ENCODE peak calls at places on chromosomes 11 and 22, in seven cellular contexts. S, O, L, P, M, W and G are unnamed samples.
A peak's percentile ranks its signal among the peaks of the same experiment; 100 is the strongest.

GRCh38 chr11:80914311-80914710 is 1473.5 kb upstream of the TENM4 start:
- DNase-seq in S (no peak), O (no peak), L (no peak), P (no peak), M (no peak), W (no peak), G (no peak)

GRCh38 chr11:122879785-122880184 is 2.8 kb upstream of the JHY start:
- DNase-seq in S (peak; percentile 20), O (no peak), L (no peak), P (no peak), M (peak; percentile 47), W (no peak), G (no peak)

GRCh38 chr11:104075091-104075490 is 38.7 kb downstream of the DDI1 start:
- DNase-seq in S (no peak), O (no peak), L (no peak), P (no peak), M (no peak), W (no peak), G (no peak)

GRCh38 chr11:48106166-48106565 is 110.4 kb upstream of the OR4B1 start:
- DNase-seq in S (no peak), O (no peak), L (no peak), P (no peak), M (no peak), W (no peak), G (no peak)

GRCh38 chr11:10042699-10043098 is 251.3 kb downstream of the SBF2 start:
- DNase-seq in S (no peak), O (no peak), L (no peak), P (no peak), M (no peak), W (no peak), G (no peak)

GRCh38 chr11:47714554-47715081 is 551 bp downstream of the AGBL2 start:
- DNase-seq in S (no peak), O (no peak), L (no peak), P (no peak), M (peak; percentile 6), W (peak; percentile 11), G (peak; percentile 17)

GRCh38 chr11:14237333-14237988 is 121.5 kb downstream of the RRAS2 start:
- DNase-seq in S (no peak), O (no peak), L (no peak), P (no peak), M (no peak), W (no peak), G (peak; percentile 68)

GRCh38 chr11:1303196-1303821 is 6.1 kb downstream of the TOLLIP start:
- DNase-seq in S (peak; percentile 45), O (no peak), L (peak; percentile 82), P (no peak), M (peak; percentile 57), W (no peak), G (no peak)

GRCh38 chr11:125903753-125904659 is at the start of gene DDX25:
- DNase-seq in S (peak; percentile 69), O (no peak), L (no peak), P (no peak), M (peak; percentile 85), W (no peak), G (peak; percentile 22)

GRCh38 chr11:19076744-19077589 is 16.4 kb upstream of the MRGPRX2 start:
- DNase-seq in S (peak; percentile 78), O (no peak), L (peak; percentile 79), P (peak; percentile 31), M (peak; percentile 65), W (peak; percentile 61), G (peak; percentile 64)

GRCh38 chr11:79062814-79063762 is 377.7 kb downstream of the TENM4 start:
- DNase-seq in S (peak; percentile 56), O (no peak), L (peak; percentile 25), P (peak; percentile 12), M (peak; percentile 59), W (peak; percentile 58), G (no peak)

DNA sequence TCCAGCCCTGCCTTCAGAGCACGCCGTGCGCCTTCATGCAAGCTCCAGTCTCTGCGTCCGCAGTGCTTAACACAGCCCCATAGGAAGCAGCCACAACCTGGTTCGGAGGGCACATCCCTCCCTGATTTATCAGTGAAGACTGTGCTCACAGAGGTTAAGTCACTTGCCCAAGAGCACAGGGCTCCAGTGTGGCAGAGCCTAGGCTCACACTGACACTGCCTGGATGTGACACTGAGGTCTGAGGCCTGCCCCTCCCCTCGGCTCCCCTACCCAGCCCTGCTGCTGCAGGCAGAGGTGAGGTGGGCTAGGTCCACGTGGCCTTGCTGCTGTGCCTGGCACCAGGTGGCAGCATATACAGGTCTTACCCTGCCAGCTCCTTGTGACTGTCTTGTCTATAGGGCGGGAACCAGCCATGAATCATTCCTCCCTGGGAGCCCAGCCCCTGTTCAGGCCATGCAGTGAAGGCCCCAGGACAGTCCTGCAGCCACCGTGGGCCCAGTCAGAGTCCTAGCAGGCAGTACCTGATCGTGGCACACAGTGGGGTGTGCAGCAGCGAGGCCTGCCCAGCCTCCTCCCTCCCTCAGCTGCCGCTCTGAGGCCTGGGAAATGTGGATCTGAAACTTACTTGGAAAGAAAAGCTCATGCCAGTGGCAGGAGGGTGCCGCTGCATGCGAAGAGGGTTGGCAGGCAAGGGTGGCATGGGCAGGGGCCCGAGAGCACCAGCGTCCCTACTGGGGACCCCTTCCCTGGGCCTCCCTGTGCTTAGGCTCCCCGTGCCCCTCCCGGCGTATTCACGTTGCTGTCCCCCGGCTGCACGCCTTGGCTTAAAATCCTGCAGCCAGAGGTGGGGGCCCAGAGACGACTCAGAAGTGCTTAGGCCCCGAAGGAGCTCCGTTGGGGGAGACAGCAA is 1.2 kb upstream of the CERK start:
- DNase-seq in S (no peak), O (peak; percentile 74), L (peak; percentile 88), P (peak; percentile 81), M (peak; percentile 36), W (peak; percentile 66), G (no peak)
- TF ChIP-seq CTCF in S (no peak), O (no peak), L (peak; percentile 31), P (peak; percentile 59), M (no peak), W (peak; percentile 37), G (no peak)

DNA sequence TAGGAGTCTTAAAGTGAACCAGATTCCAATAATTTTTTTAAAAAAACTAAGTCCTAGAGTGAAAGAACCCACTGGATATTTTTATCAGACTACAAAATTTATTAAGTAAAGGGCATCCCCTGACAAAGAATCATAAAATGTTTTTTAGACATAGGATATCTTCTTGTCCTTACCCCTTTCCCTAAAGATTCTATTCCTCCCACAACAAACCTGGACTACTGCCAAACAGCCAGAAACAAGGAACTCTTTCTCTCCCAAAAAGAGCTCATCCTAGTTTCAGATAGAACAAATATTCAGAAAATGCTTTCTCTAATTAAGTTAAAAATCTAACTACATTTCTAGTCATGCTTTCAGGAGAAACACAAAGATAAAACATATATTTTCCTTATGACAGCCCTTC is 327.1 kb downstream of the FAM181B start:
- DNase-seq in S (no peak), O (no peak), L (no peak), P (no peak), M (no peak), W (no peak), G (no peak)
- TF ChIP-seq CTCF in S (no peak), O (no peak), L (no peak), P (no peak), M (no peak), W (no peak), G (no peak)

DNA sequence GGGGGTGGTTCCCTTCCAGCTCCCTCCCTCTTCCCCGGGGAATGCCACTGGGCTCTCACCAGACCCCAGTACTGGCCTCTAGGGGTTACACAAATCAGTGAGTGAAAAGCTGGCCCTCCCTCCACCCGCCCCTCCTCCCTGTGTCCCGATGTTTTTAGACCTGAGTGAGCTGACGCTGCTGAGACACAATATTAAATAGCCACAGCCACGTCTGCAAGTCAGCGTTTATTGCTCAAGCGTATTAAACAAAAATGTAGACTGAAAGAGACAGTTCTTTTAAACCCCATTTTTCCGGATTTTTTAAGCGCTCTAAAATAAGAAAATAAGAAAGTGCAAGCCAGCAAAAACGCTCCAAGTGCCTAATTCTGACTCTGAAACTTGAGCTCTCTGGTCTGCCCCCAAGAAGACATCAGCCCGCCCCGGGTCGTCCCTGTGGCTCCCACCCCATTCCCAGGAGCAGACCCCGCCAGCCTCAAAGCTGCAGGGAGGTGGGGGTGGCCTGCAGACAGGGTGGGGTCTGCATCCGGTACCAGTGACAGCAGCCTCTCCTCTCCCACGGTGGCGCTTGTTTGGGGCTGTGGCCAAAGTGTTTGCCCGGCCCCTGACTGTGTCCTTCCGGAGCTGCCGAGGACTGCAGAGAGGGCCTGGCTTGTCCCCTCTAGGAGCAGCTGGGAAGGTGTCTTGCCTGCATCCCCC is 1.2 kb upstream of the TTLL8 start:
- DNase-seq in S (peak; percentile 52), O (no peak), L (no peak), P (no peak), M (peak; percentile 86), W (peak; percentile 37), G (peak; percentile 63)
- TF ChIP-seq CTCF in S (no peak), O (peak; percentile 7), L (no peak), P (no peak), M (peak; percentile 46), W (peak; percentile 39), G (no peak)

DNA sequence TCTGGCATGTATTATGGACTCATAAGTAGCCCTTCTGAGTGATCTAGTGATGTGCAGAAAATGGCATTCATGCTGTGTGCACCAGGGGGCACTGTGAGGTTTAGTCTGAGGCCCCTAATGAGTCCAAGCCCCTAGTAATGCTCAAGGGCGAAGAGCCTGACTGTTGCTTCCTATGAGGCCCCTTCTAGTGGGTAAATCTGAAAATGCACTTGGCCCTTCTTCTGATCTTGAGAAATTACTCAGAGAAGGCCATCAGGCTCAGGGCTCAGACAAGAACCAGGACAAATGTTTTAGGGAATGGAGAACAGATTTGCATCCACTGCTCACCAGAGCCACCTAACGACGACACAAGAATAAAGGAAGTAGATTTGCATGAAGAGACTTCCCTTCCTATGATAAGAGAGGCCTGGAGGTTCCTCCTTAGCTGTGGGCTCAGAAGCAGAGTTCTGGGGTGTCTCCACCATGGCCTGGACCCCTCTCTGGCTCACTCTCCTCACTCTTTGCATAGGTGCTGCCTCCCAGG is 75.8 kb downstream of the GGTLC2 start:
- DNase-seq in S (peak; percentile 74), O (no peak), L (peak; percentile 65), P (peak; percentile 67), M (peak; percentile 72), W (peak; percentile 79), G (peak; percentile 72)
- TF ChIP-seq CTCF in S (peak; percentile 60), O (peak; percentile 33), L (peak; percentile 75), P (peak; percentile 88), M (peak; percentile 73), W (peak; percentile 79), G (peak; percentile 63)

DNA sequence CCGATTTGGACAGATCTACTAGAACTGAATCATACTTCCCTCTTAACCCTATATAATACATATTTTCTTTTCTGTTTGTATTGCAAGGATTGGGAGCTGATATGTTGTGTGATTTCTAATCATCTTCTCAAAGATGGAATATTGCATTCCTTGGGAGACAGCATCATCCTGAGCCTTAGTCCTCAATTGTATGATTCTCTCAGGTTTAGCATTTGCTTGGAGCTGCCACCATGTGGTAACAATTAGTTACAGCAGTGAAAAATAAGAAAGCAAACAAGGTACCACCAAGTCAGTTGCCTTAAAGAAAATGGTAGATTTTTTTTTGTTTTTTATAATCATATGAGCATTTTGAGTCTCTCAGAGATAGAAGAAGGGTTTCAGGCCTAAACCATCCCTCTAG is 11.9 kb downstream of the SNX19 start:
- DNase-seq in S (no peak), O (no peak), L (no peak), P (no peak), M (peak; percentile 16), W (peak; percentile 52), G (no peak)
- TF ChIP-seq CTCF in S (peak; percentile 66), O (peak; percentile 47), L (no peak), P (peak; percentile 55), M (peak; percentile 53), W (peak; percentile 53), G (no peak)

GRCh38 chr22:39808087-39808486 is 85.5 kb downstream of the ENTHD1 start:
- DNase-seq in S (no peak), O (no peak), L (peak; percentile 56), P (peak; percentile 31), M (peak; percentile 58), W (peak; percentile 14), G (no peak)
- TF ChIP-seq CTCF in S (peak; percentile 28), O (peak; percentile 21), L (peak; percentile 29), P (peak; percentile 70), M (peak; percentile 55), W (peak; percentile 51), G (peak; percentile 39)